ENCODE peak calls at places on chromosomes 6 and 20, in ten cellular contexts. C is LNCaP clone FGC, H is substantia nigra, X is pons, Q is neural progenitor cell, D is GM04504, E is GM12878, R is foreskin keratinocyte, P is IMR-90, K is fibroblast of the aortic adventitia. A is an unnamed sample.

GRCh38 chr6:31386977-31387376 is 16.4 kb upstream of the MICA start:
- DNase-seq in K (no peak), Q (peak; percentile 44), D (no peak), R (no peak), P (no peak), X (no peak), H (no peak), C (no peak), E (no peak), A (no peak)

GRCh38 chr6:13911337-13911736 is 13.4 kb upstream of the RNF182 start:
- DNase-seq in D (no peak), K (no peak), R (no peak), P (no peak), C (no peak), Q (no peak), H (no peak), E (no peak), X (no peak), A (no peak)

GRCh38 chr20:49955167-49955566 is 19.0 kb downstream of the RNF114 start:
- DNase-seq in X (no peak), P (no peak), E (no peak), H (no peak), K (no peak), C (no peak), D (no peak), Q (no peak), R (no peak), A (no peak)

GRCh38 chr20:22420116-22420598 is 164.2 kb downstream of the FOXA2 start:
- DNase-seq in P (no peak), K (no peak), X (no peak), C (no peak), D (no peak), Q (no peak), E (no peak), H (no peak), R (no peak), A (no peak)

GRCh38 chr6:169212436-169212835 is 41.2 kb downstream of the THBS2 start:
- DNase-seq in R (no peak), K (no peak), E (no peak), H (no peak), D (no peak), Q (no peak), P (no peak), C (peak; percentile 7), X (peak; percentile 37), A (peak; percentile 35)

GRCh38 chr6:45843848-45844521 is 171.7 kb downstream of the CLIC5 start:
- DNase-seq in C (no peak), X (no peak), E (no peak), D (peak; percentile 40), P (no peak), H (no peak), Q (no peak), K (peak; percentile 16), R (no peak), A (no peak)

GRCh38 chr6:166942393-166943168 is 13.8 kb downstream of the RNASET2 start:
- DNase-seq in D (no peak), Q (no peak), H (no peak), E (no peak), X (no peak), R (no peak), C (no peak), P (peak; percentile 46), K (no peak), A (no peak)

GRCh38 chr6:13014551-13015378 is 298.2 kb downstream of the PHACTR1 start:
- DNase-seq in H (no peak), E (no peak), K (no peak), R (no peak), D (no peak), Q (peak; percentile 70), X (no peak), P (no peak), C (no peak), A (no peak)

A was measured in globus pallidus.